ENCODE peak calls at places on chromosome 18, in eight cellular contexts. K is GM23338, R is HepG2, B is HCT116, G is fibroblast of lung, H is PC-3, Q is OCI-LY7, C is H9. F is an unnamed sample.

GRCh38 chr18:69674921-69675405 is 272.7 kb downstream of the CD226 start:
- DNase-seq in C (no peak), G (no peak), K (no peak), B (no peak), Q (no peak), R (no peak), H (no peak), F (no peak)

GRCh38 chr18:22952525-22952924 is 19.4 kb downstream of the RBBP8 start:
- DNase-seq in G (no peak), H (no peak), B (no peak), C (no peak), R (no peak), K (no peak), Q (no peak), F (no peak)

GRCh38 chr18:21342372-21342771 is 100.3 kb downstream of the GREB1L start:
- DNase-seq in Q (no peak), R (no peak), K (peak), H (no peak), C (peak), B (no peak), G (no peak), F (no peak)

GRCh38 chr18:987325-988186 is 82.9 kb downstream of the ADCYAP1 start:
- DNase-seq in H (peak), B (no peak), R (no peak), Q (no peak), K (no peak), C (no peak), G (peak), F (no peak)

GRCh38 chr18:22606563-22607283 is 189.0 kb upstream of the CTAGE1 start:
- DNase-seq in Q (no peak), K (peak), G (peak), R (no peak), B (no peak), C (no peak), H (no peak), F (no peak)

GRCh38 chr18:29823671-29824070 is 1218.9 kb downstream of the DSC3 start:
- DNase-seq in Q (no peak), H (peak), G (no peak), R (no peak), C (no peak), K (no peak), B (no peak), F (no peak)

GRCh38 chr18:7414459-7414858 is 152.7 kb upstream of the PTPRM start:
- DNase-seq in B (no peak), G (no peak), Q (no peak), K (no peak), R (no peak), H (no peak), C (no peak), F (no peak)

GRCh38 chr18:70374154-70374553 is 85.3 kb downstream of the SOCS6 start:
- DNase-seq in H (no peak), Q (no peak), C (no peak), G (peak), R (no peak), K (no peak), B (no peak), F (no peak)

GRCh38 chr18:34222025-34222395 is 2.7 kb downstream of the NOL4 start:
- DNase-seq in H (no peak), Q (no peak), K (peak), B (no peak), G (no peak), C (peak), R (no peak), F (peak)

GRCh38 chr18:48136051-48136543 is 205.6 kb upstream of the SMAD2 start:
- DNase-seq in R (no peak), C (no peak), G (no peak), K (peak), B (no peak), Q (no peak), H (no peak), F (peak)

GRCh38 chr18:48319796-48320638 is 89.2 kb downstream of the ZBTB7C start:
- DNase-seq in H (no peak), K (no peak), Q (no peak), C (no peak), B (no peak), G (peak), R (no peak), F (peak)

GRCh38 chr18:14122099-14122498 is 10.1 kb downstream of the ZNF519 start:
- DNase-seq in B (no peak), Q (no peak), R (no peak), K (no peak), H (no peak), G (no peak), C (no peak), F (no peak)

GRCh38 chr18:48002933-48003365 is 72.5 kb upstream of the SMAD2 start:
- DNase-seq in G (peak), K (no peak), C (no peak), B (peak), R (no peak), Q (no peak), H (peak), F (no peak)

GRCh38 chr18:57438669-57439616 is 3.8 kb downstream of the ONECUT2 start:
- DNase-seq in K (peak), B (no peak), C (no peak), R (no peak), H (no peak), Q (no peak), G (no peak), F (peak)

GRCh38 chr18:12767580-12768155 is 64.8 kb downstream of the PSMG2 start:
- DNase-seq in R (peak), H (no peak), C (no peak), G (no peak), Q (no peak), B (no peak), K (no peak), F (no peak)

GRCh38 chr18:39724652-39725051 is 2159.1 kb upstream of the CELF4 start:
- DNase-seq in K (no peak), Q (no peak), G (peak), R (no peak), C (no peak), H (no peak), B (no peak), F (no peak)

GRCh38 chr18:65725421-65726050 is 25.3 kb upstream of the CDH7 start:
- DNase-seq in H (peak), R (peak), G (no peak), Q (no peak), K (peak), B (no peak), C (peak), F (peak)

GRCh38 chr18:35547008-35547605 is 34.4 kb upstream of the GALNT1 start:
- DNase-seq in H (no peak), Q (no peak), C (no peak), B (no peak), K (no peak), R (no peak), G (no peak), F (no peak)

GRCh38 chr18:45976581-45977373 is 9.6 kb upstream of the EPG5 start:
- DNase-seq in H (no peak), B (no peak), G (peak), R (no peak), C (no peak), K (no peak), Q (no peak), F (no peak)

GRCh38 chr18:47983055-47983454 is 52.6 kb upstream of the SMAD2 start:
- DNase-seq in B (no peak), K (no peak), C (no peak), H (no peak), G (no peak), R (no peak), Q (no peak), F (no peak)

GRCh38 chr18:70188113-70188512 is 17.4 kb downstream of the RTTN start:
- DNase-seq in B (no peak), R (no peak), G (no peak), K (no peak), C (no peak), Q (no peak), H (no peak), F (no peak)

GRCh38 chr18:70672581-70672980 is 383.7 kb downstream of the SOCS6 start:
- DNase-seq in H (no peak), K (no peak), Q (peak), R (no peak), C (no peak), B (no peak), G (no peak), F (no peak)

GRCh38 chr18:67705748-67706147 is 189.2 kb upstream of the DSEL start:
- DNase-seq in R (no peak), Q (no peak), K (peak), B (no peak), C (no peak), H (peak), G (no peak), F (no peak)

GRCh38 chr18:9696701-9697100 is 11.4 kb upstream of the RAB31 start:
- DNase-seq in R (no peak), B (no peak), H (no peak), C (no peak), K (no peak), Q (no peak), G (no peak), F (no peak)

GRCh38 chr18:32770181-32770650 is 2.6 kb downstream of the KLHL14 start:
- DNase-seq in C (peak), G (no peak), B (no peak), K (no peak), R (peak), H (no peak), Q (no peak), F (peak)

GRCh38 chr18:63363951-63364350 is 3.1 kb downstream of the KDSR start:
- DNase-seq in R (no peak), G (no peak), Q (no peak), H (no peak), C (no peak), K (no peak), B (no peak), F (no peak)

GRCh38 chr18:55239764-55240163 is 280.5 kb upstream of the CCDC68 start:
- DNase-seq in K (no peak), B (no peak), R (no peak), Q (no peak), C (no peak), G (no peak), H (no peak), F (no peak)

GRCh38 chr18:42559292-42559691 is 556.2 kb downstream of the RIT2 start:
- DNase-seq in B (no peak), C (no peak), K (no peak), H (no peak), G (peak), Q (no peak), R (no peak), F (no peak)

GRCh38 chr18:4455113-4455811 is at the start of gene DLGAP1:
- DNase-seq in R (peak), H (peak), C (peak), Q (no peak), B (no peak), G (peak), K (peak), F (peak)

GRCh38 chr18:63762518-63762917 is 12.7 kb upstream of the SERPINB7 start:
- DNase-seq in C (no peak), H (peak), G (peak), R (no peak), K (no peak), B (no peak), Q (no peak), F (no peak)

GRCh38 chr18:22191986-22192385 is 22.6 kb downstream of the GATA6 start:
- DNase-seq in B (no peak), K (no peak), C (no peak), R (no peak), Q (no peak), G (no peak), H (no peak), F (no peak)

GRCh38 chr18:13587001-13587400 is 139.4 kb downstream of the FAM210A start:
- DNase-seq in B (no peak), C (no peak), K (no peak), H (no peak), G (no peak), R (no peak), Q (no peak), F (no peak)

GRCh38 chr18:76721207-76721996 is 101.0 kb upstream of the ZNF236 start:
- DNase-seq in H (no peak), C (no peak), B (no peak), G (no peak), Q (no peak), K (no peak), R (no peak), F (no peak)

GRCh38 chr18:71252351-71252862 is 963.6 kb downstream of the SOCS6 start:
- DNase-seq in K (no peak), H (no peak), B (no peak), G (no peak), R (no peak), C (no peak), Q (no peak), F (no peak)

GRCh38 chr18:2932247-2933181 is 80.4 kb downstream of the LPIN2 start:
- DNase-seq in G (peak), K (peak), R (peak), H (peak), B (peak), Q (peak), C (peak), F (peak)
- H2AFZ ChIP-seq in G (no peak), K (no peak), R (no peak), H (no peak), B (no peak), Q (no peak), C (no peak), F (no peak)

GRCh38 chr18:50399582-50399981 is 24.7 kb downstream of the SKA1 start:
- DNase-seq in K (no peak), C (no peak), G (no peak), R (no peak), H (no peak), B (no peak), Q (no peak), F (peak)

GRCh38 chr18:50397023-50397422 is 22.2 kb downstream of the SKA1 start:
- DNase-seq in B (no peak), G (no peak), H (no peak), Q (no peak), C (no peak), R (no peak), K (no peak), F (no peak)

GRCh38 chr18:50398099-50398498 is 23.3 kb downstream of the SKA1 start:
- DNase-seq in H (no peak), Q (no peak), G (no peak), R (no peak), K (no peak), C (no peak), B (no peak), F (no peak)

GRCh38 chr18:50401334-50401733 is 26.5 kb downstream of the SKA1 start:
- DNase-seq in G (no peak), R (no peak), Q (no peak), H (no peak), K (no peak), C (no peak), B (no peak), F (no peak)

GRCh38 chr18:50398947-50399346 is 24.1 kb downstream of the SKA1 start:
- DNase-seq in B (no peak), K (no peak), R (no peak), Q (no peak), G (no peak), C (peak), H (no peak), F (peak)
- H2AFZ ChIP-seq in B (no peak), K (peak), R (no peak), Q (no peak), G (no peak), C (no peak), H (no peak), F (no peak)

GRCh38 chr18:3321133-3321812 is 59.3 kb downstream of the MYL12B start:
- DNase-seq in G (peak), Q (peak), R (no peak), K (no peak), B (no peak), H (peak), C (no peak), F (peak)
- H2AFZ ChIP-seq in G (no peak), Q (peak), R (no peak), K (no peak), B (peak), H (no peak), C (no peak), F (no peak)

GRCh38 chr18:26579941-26580618 is 31.7 kb upstream of the KCTD1 start:
- DNase-seq in B (peak), R (peak), H (peak), C (no peak), Q (no peak), G (peak), K (no peak), F (no peak)

GRCh38 chr18:26574958-26575864 is 26.9 kb upstream of the KCTD1 start:
- DNase-seq in G (peak), H (peak), Q (no peak), C (peak), R (peak), B (no peak), K (peak), F (peak)

DNA sequence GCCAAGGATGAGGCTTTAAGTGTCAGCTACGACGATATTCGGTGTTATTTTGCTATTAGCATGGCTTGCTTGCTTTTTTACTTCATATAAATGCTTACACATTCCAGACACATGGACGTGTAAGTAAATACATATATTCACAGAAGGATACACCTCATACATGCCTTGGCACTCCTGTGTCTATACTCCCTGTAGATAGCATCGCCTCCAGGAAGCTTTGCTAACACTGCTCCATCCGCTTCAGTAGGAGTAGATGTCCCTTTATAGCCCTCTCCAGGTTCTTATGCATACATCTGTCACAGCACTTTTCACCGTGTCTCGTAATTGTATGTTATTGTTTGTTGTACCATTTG is 27.5 kb upstream of the KCTD1 start:
- DNase-seq in G (no peak), Q (no peak), R (no peak), H (peak), K (no peak), B (no peak), C (no peak), F (no peak)
- H2AFZ ChIP-seq in G (no peak), Q (no peak), R (no peak), H (peak), K (peak), B (peak), C (no peak), F (no peak)

DNA sequence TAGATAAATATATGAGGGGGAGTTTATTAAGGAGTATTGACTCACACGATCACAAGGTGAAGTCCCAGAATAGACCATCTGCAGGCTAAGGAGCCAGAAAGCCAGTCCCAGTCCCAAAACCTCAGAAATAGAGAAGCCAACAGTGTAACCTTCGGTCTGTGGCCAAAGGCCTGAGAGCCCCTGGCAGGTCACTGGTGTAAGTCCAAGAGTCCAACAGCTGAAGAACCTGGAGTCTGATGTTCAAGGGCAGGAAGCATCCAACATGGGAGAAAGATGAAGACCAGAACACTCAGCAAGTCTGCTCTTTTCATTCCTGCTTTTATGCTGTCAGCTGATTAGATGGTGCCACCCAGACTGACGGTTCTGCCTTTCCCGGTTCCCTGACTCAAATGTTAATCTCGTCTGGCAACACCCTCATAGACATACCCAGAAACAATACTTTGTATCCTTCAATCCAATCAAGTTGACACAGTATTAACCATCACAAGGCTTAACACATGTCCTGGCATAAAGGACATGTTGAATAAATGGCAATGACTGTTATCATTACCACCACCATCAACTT is 56.7 kb downstream of the MAPK4 start:
- DNase-seq in H (no peak), B (no peak), K (no peak), G (no peak), C (no peak), Q (no peak), R (no peak), F (no peak)
- H2AFZ ChIP-seq in H (no peak), B (no peak), K (no peak), G (no peak), C (no peak), Q (no peak), R (no peak), F (no peak)

GRCh38 chr18:24536834-24537233 is 76.4 kb downstream of the HRH4 start:
- DNase-seq in Q (no peak), B (no peak), H (no peak), K (no peak), C (no peak), R (no peak), G (no peak), F (no peak)

GRCh38 chr18:24538421-24539264 is 78.2 kb downstream of the HRH4 start:
- DNase-seq in R (no peak), C (no peak), H (no peak), Q (no peak), B (no peak), G (no peak), K (no peak), F (peak)

GRCh38 chr18:24540896-24541295 is 80.5 kb downstream of the HRH4 start:
- DNase-seq in K (no peak), G (no peak), Q (no peak), C (no peak), H (no peak), B (no peak), R (no peak), F (no peak)

GRCh38 chr18:24543408-24544140 is 83.1 kb downstream of the HRH4 start:
- DNase-seq in G (no peak), B (no peak), R (no peak), C (no peak), Q (peak), H (no peak), K (no peak), F (no peak)

GRCh38 chr18:24539866-24540604 is 79.6 kb downstream of the HRH4 start:
- DNase-seq in B (no peak), H (no peak), C (no peak), K (no peak), R (no peak), Q (no peak), G (no peak), F (no peak)
- H2AFZ ChIP-seq in B (no peak), H (no peak), C (no peak), K (no peak), R (no peak), Q (no peak), G (no peak), F (no peak)

DNA sequence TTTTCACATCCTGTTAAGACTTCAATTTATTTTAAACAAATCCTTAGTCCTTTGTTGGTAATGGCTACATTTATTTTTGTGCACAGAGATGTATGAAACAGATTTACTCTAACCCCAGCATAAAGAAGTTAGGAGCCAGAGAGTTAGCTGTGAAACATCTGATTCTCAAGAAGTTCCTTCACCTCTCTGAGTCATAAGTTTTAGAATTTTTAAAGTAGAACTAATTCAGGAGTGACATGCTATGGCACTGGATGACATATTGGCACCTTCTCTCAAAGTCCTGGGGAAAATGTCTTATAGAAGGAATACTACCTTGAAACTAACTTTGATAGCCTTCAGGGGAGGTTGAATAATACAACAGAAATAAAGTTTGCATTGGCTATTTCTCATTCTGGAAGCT is 6.4 kb upstream of the DSG2 start:
- DNase-seq in G (no peak), K (no peak), C (no peak), R (no peak), Q (no peak), H (no peak), B (no peak), F (no peak)
- H2AFZ ChIP-seq in G (no peak), K (peak), C (no peak), R (no peak), Q (no peak), H (no peak), B (peak), F (no peak)

GRCh38 chr18:54023471-54023870 is 201.0 kb downstream of the MBD2 start:
- DNase-seq in C (no peak), Q (no peak), R (no peak), K (no peak), H (peak), G (peak), B (no peak), F (no peak)
- H2AFZ ChIP-seq in C (no peak), Q (no peak), R (no peak), K (no peak), H (peak), G (no peak), B (no peak), F (no peak)